ENCODE peak calls at places on chromosomes 13 and 19, in nine cellular contexts. M is K562, D is transverse colon, W is H1, C is breast epithelium, K is stomach, Y is HCT116, E is prostate gland, N is Panc1. B is an unnamed sample.

GRCh38 chr13:40114305-40114896 is 458.9 kb downstream of the COG6 start:
- DNase-seq in C (no peak), K (no peak), E (no peak), W (no peak), M (no peak), N (no peak), D (no peak), Y (no peak), B (no peak)

GRCh38 chr13:37136187-37136586 is 30.7 kb upstream of the CSNK1A1L start:
- DNase-seq in K (no peak), M (no peak), D (no peak), W (no peak), C (no peak), E (no peak), Y (no peak), N (no peak), B (no peak)

GRCh38 chr19:827710-828321 is at the start of gene AZU1:
- DNase-seq in W (no peak), N (no peak), C (no peak), Y (no peak), E (no peak), M (no peak), K (peak; percentile 62), D (peak; percentile 67), B (no peak)

GRCh38 chr19:29873801-29874575 is 62.2 kb downstream of the CCNE1 start:
- DNase-seq in W (no peak), N (no peak), D (no peak), Y (no peak), K (no peak), C (no peak), M (no peak), E (no peak), B (no peak)

GRCh38 chr13:30181856-30182651 is 125.3 kb downstream of the KATNAL1 start:
- DNase-seq in N (no peak), E (no peak), W (no peak), Y (no peak), K (no peak), M (peak; percentile 6), D (no peak), C (no peak), B (no peak)

GRCh38 chr13:51315658-51316057 is 23.8 kb upstream of the SERPINE3 start:
- DNase-seq in E (no peak), N (no peak), M (no peak), Y (no peak), W (no peak), K (no peak), D (no peak), C (no peak), B (no peak)

GRCh38 chr13:46712524-46712923 is 84.4 kb downstream of the ESD start:
- DNase-seq in W (no peak), K (no peak), D (no peak), E (no peak), C (no peak), Y (no peak), N (no peak), M (no peak), B (no peak)

GRCh38 chr19:19746286-19747213 is 13.6 kb upstream of the ZNF14 start:
- DNase-seq in Y (no peak), E (no peak), K (peak; percentile 9), C (no peak), M (peak; percentile 12), W (no peak), N (no peak), D (no peak), B (no peak)

GRCh38 chr13:82800391-82800790 is 1081.9 kb downstream of the SLITRK1 start:
- DNase-seq in E (no peak), D (no peak), M (no peak), C (no peak), Y (no peak), K (no peak), W (no peak), N (no peak), B (no peak)

GRCh38 chr19:10533656-10534386 is 9.9 kb upstream of the ATG4D start:
- DNase-seq in C (no peak), K (no peak), W (no peak), E (no peak), M (no peak), N (no peak), D (no peak), Y (no peak), B (no peak)

GRCh38 chr13:111204438-111205177 is 89.5 kb downstream of the ARHGEF7 start:
- DNase-seq in E (no peak), C (no peak), D (no peak), Y (no peak), N (no peak), K (no peak), W (peak; percentile 54), M (no peak), B (no peak)

GRCh38 chr13:105278797-105279425 is 1256.6 kb downstream of the EFNB2 start:
- DNase-seq in K (no peak), E (no peak), N (no peak), Y (no peak), C (no peak), D (no peak), W (peak; percentile 53), M (no peak), B (no peak)

GRCh38 chr13:51158923-51159322 is 47.8 kb upstream of the C13orf42 start:
- DNase-seq in Y (no peak), W (peak; percentile 30), D (no peak), K (no peak), N (no peak), C (no peak), E (no peak), M (no peak), B (no peak)

GRCh38 chr19:49932731-49933131 is 3.4 kb upstream of the NUP62 start:
- DNase-seq in Y (no peak), C (no peak), E (no peak), D (no peak), N (no peak), K (no peak), M (no peak), W (no peak), B (no peak)

GRCh38 chr19:7772752-7773291 is 9.8 kb downstream of the CLEC4M start:
- DNase-seq in K (no peak), C (no peak), E (no peak), N (no peak), Y (no peak), D (no peak), M (no peak), W (no peak), B (no peak)

GRCh38 chr19:22532388-22533310 is 101.5 kb upstream of the ZNF492 start:
- DNase-seq in D (peak; percentile 65), C (peak; percentile 99), Y (no peak), N (no peak), M (no peak), W (no peak), K (no peak), E (peak; percentile 53), B (no peak)
- TF ChIP-seq POLR2AphosphoS5 in D (peak; percentile 83), C (peak; percentile 72), Y (no peak), N (no peak), M (no peak), W (no peak), K (no peak), E (no peak), B (no peak)

DNA sequence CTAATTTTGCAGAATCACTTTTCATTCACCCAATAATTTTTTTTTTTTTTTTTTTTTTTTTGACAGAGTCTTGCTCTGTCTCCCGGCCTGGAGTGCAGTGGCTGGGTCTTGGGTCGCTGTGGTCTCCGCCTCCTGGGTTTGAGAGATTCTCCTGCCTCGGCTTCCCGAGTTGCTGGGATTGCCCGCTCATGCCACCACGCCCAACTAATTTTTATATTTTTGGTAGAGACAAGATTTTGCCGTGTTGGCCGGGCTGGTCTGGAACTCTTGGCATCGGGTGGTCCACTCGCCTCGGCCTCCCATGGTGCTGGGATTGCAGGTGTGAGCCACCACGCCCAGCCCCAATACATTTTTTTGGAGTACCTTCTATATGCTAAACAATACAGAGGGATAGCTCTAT is 1120.0 kb upstream of the ATXN8OS start:
- DNase-seq in D (no peak), C (no peak), M (no peak), Y (no peak), W (no peak), N (no peak), K (no peak), E (no peak), B (no peak)
- TF ChIP-seq POLR2AphosphoS5 in D (no peak), C (no peak), M (no peak), Y (no peak), W (no peak), N (no peak), K (no peak), E (no peak), B (no peak)

GRCh38 chr19:2230029-2230531 is 6.0 kb downstream of the PLEKHJ1 start:
- DNase-seq in M (no peak), C (no peak), W (no peak), Y (no peak), E (no peak), D (no peak), N (no peak), K (no peak), B (no peak)

GRCh38 chr19:2229103-2230028 is 6.8 kb downstream of the PLEKHJ1 start:
- DNase-seq in E (no peak), M (no peak), D (no peak), W (no peak), N (no peak), Y (no peak), K (peak; percentile 51), C (no peak), B (no peak)

GRCh38 chr19:2232286-2233151 is 3.6 kb downstream of the PLEKHJ1 start:
- DNase-seq in M (no peak), E (no peak), W (no peak), N (no peak), C (no peak), K (no peak), D (no peak), Y (no peak), B (no peak)

GRCh38 chr19:2231621-2232221 is 4.4 kb downstream of the PLEKHJ1 start:
- DNase-seq in N (no peak), D (no peak), C (no peak), K (no peak), Y (no peak), W (no peak), E (no peak), M (no peak), B (no peak)

GRCh38 chr19:2230807-2231533 is 5.2 kb downstream of the PLEKHJ1 start:
- DNase-seq in M (no peak), E (no peak), N (no peak), K (no peak), Y (no peak), C (no peak), W (no peak), D (no peak), B (no peak)
- TF ChIP-seq POLR2AphosphoS5 in M (peak; percentile 42), E (no peak), N (no peak), K (no peak), Y (no peak), C (no peak), W (peak; percentile 49), D (no peak), B (no peak)

DNA sequence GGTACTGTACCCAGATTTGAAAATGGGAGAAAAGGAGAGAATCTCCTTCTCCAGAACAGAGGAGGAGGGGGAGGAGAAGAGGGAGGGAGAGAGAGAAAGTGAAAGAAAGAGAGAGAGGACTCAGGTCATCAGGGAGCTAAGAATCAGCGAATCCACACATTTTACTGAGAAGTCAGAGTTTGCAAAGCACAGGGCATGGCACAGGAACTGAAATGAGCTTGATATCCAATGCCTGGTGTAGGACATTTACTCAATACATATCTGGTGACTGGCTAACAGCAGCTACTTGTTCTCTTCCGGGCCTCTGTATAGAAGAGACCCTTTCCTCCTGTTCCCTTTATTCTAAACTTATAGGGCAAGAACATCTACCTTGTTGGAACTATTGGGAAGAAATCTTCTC is 375.1 kb downstream of the KLF5 start:
- DNase-seq in Y (no peak), M (no peak), C (no peak), N (no peak), W (no peak), K (no peak), D (no peak), E (no peak), B (no peak)
- TF ChIP-seq POLR2AphosphoS5 in Y (no peak), M (no peak), C (no peak), N (no peak), W (no peak), K (no peak), D (no peak), E (no peak), B (no peak)